ENCODE peak calls at places on chromosomes 2 and 18, in four cellular contexts. I, M, V and A are unnamed samples.

GRCh38 chr2:44136186-44136585 is 32.5 kb upstream of the PPM1B start:
- DNase-seq in I (no peak), M (no peak), V (no peak), A (peak; percentile 33)

GRCh38 chr2:162821176-162821575 is 17.4 kb downstream of the KCNH7 start:
- DNase-seq in I (no peak), M (peak; percentile 39), V (no peak), A (no peak)

GRCh38 chr2:209933499-209934458 is 68.7 kb upstream of the RPE start:
- DNase-seq in I (no peak), M (no peak), V (no peak), A (peak; percentile 21)

GRCh38 chr2:219552382-219553167 is 8.7 kb downstream of the TMEM198 start:
- DNase-seq in I (peak; percentile 91), M (no peak), V (peak; percentile 98), A (no peak)

GRCh38 chr2:73700111-73700510 is 37.0 kb downstream of the TPRKB start:
- DNase-seq in I (peak; percentile 52), M (no peak), V (no peak), A (no peak)

GRCh38 chr2:223815186-223815883 is 22.0 kb downstream of the AP1S3 start:
- DNase-seq in I (no peak), M (peak; percentile 98), V (no peak), A (peak; percentile 79)

GRCh38 chr2:63057249-63058148 is 6.9 kb downstream of the OTX1 start:
- DNase-seq in I (no peak), M (no peak), V (peak; percentile 72), A (no peak)

GRCh38 chr2:97673915-97674283 is 4.4 kb downstream of the C2orf92 start:
- DNase-seq in I (no peak), M (no peak), V (no peak), A (no peak)

GRCh38 chr2:201996006-201996405 is 37.6 kb upstream of the FZD7 start:
- DNase-seq in I (no peak), M (no peak), V (peak; percentile 86), A (no peak)

GRCh38 chr2:101699191-101699938 is 1.9 kb downstream of the MAP4K4 start:
- DNase-seq in I (no peak), M (no peak), V (no peak), A (no peak)

GRCh38 chr2:75100011-75100680 is 99.2 kb downstream of the TACR1 start:
- DNase-seq in I (no peak), M (peak; percentile 71), V (no peak), A (peak; percentile 68)

GRCh38 chr18:9422816-9423519 is 52.3 kb upstream of the RALBP1 start:
- DNase-seq in I (peak; percentile 52), M (no peak), V (no peak), A (no peak)

DNA sequence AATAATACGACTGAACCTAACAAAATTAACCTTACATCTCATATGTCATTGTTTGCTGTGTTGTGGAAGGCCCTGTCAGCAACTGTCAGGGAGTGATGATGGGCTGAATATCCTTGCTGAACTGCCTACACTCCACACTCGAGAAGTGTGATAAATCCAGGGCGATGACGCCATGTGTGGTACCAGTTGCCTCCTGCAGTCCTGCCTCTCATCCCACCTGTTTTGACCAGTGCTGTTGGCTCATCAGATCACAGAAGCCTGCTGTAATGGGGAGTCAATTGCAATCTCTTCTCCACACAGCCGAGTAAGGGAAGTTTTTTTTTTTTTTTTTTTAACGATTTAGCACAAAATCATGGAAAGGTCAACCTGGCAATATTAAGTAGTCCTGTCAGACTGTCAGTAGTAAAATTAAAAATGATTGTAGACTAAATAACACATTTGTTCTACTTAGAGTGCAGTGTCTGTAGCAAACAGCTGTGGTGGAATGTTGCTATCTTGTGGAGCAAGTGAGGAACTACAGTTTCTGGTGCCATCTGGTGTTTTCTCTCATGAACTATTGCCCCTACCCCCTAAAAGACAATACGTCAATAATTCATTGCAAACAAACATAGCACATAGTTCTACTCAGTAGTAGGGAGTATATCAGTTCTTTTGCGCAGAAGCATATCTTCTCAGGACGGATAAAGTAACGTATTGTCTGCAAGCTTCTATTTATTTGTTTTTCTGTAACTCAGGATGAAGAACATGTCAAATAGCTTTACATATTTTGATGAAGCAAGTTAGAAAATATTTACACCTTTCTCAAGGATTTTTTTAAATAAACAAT is 347.6 kb downstream of the CTNNA2 start:
- DNase-seq in I (no peak), M (no peak), V (no peak), A (no peak)
- TF ChIP-seq CTCF in I (no peak), M (peak; percentile 80), V (peak; percentile 91), A (no peak)

GRCh38 chr18:5060543-5060942 is 136.5 kb downstream of the AKAIN1 start:
- DNase-seq in I (no peak), M (no peak), V (no peak), A (no peak)

GRCh38 chr18:5064846-5065245 is 132.2 kb downstream of the AKAIN1 start:
- DNase-seq in I (no peak), M (no peak), V (no peak), A (no peak)

GRCh38 chr18:5061785-5062184 is 135.3 kb downstream of the AKAIN1 start:
- DNase-seq in I (no peak), M (no peak), V (no peak), A (no peak)

GRCh38 chr18:5068856-5069255 is 128.2 kb downstream of the AKAIN1 start:
- DNase-seq in I (no peak), M (no peak), V (no peak), A (no peak)

GRCh38 chr18:5066380-5066977 is 130.6 kb downstream of the AKAIN1 start:
- DNase-seq in I (peak; percentile 23), M (no peak), V (peak; percentile 84), A (no peak)
- TF ChIP-seq CTCF in I (peak; percentile 37), M (peak; percentile 34), V (peak; percentile 87), A (no peak)

GRCh38 chr2:81266106-81266505 is 961.6 kb upstream of the LRRTM1 start:
- DNase-seq in I (peak; percentile 15), M (no peak), V (peak; percentile 67), A (no peak)
- TF ChIP-seq CTCF in I (no peak), M (peak; percentile 72), V (peak; percentile 84), A (no peak)

GRCh38 chr2:71226965-71227560 is at the start of gene PAIP2B:
- DNase-seq in I (peak; percentile 99), M (peak; percentile 98), V (peak; percentile 100), A (peak; percentile 97)

GRCh38 chr2:71224935-71225334 is 2.0 kb downstream of the PAIP2B start:
- DNase-seq in I (no peak), M (no peak), V (no peak), A (no peak)

GRCh38 chr2:71224457-71224856 is 2.4 kb downstream of the PAIP2B start:
- DNase-seq in I (no peak), M (no peak), V (no peak), A (no peak)

GRCh38 chr2:71223767-71224333 is 3.1 kb downstream of the PAIP2B start:
- DNase-seq in I (peak; percentile 43), M (no peak), V (peak; percentile 90), A (no peak)

GRCh38 chr2:71226391-71226964 is 425 bp downstream of the PAIP2B start:
- DNase-seq in I (peak; percentile 60), M (no peak), V (peak; percentile 74), A (no peak)
- TF ChIP-seq CTCF in I (no peak), M (peak; percentile 5), V (peak; percentile 24), A (no peak)

GRCh38 chr18:77234504-77235365 is 14.9 kb upstream of the GALR1 start:
- DNase-seq in I (no peak), M (peak; percentile 21), V (no peak), A (no peak)

GRCh38 chr18:77230645-77231044 is 19.0 kb upstream of the GALR1 start:
- DNase-seq in I (no peak), M (no peak), V (no peak), A (no peak)
- TF ChIP-seq CTCF in I (no peak), M (no peak), V (no peak), A (no peak)

DNA sequence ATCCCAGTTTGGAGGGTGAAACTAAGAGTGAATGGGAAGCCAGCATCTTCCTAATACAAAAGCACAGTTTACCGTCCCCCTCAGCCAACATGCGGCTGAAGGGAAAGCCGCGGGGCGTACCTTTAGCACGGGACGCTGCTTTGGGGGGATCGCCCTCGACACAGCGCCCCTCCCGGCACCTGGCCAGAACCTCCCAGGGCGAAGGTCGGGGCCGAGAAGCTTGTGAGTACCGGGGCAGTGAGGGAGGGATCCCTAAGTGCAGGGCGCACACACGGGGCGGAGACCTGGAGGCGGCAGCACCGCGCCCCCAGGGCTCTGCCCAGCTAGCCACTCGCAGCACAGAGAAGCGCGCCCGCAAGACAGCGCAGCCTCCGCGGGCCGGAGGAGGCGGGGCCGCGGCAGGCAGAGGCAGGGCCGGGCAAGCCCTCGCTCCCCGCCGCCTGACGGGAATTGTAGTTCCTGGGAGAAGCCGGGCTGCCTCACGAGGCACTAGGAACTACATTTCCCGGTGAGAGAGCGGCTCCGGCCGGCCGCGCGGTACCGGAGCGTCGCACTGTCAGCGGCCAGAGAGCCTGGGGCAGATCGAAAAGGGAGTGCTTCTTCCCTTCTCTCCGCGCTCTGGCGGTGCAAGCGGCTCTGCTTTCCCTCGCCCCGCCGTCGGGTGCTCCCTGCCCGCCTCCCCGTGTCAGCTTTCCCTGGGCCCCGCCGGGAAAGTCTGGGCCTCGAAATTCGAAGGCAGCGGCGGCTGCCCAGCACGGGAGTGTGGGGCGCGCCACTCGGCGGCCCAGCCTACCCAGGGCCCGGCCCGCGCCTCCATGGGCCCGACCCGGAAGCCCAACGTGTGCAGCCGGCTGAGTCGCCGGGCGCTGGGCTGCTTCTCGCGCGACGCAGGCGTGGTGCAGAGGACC is at the start of the genes DCAF17 and METTL8:
- DNase-seq in I (peak; percentile 96), M (peak; percentile 85), V (peak; percentile 99), A (peak; percentile 68)
- TF ChIP-seq CTCF in I (peak; percentile 35), M (no peak), V (peak; percentile 79), A (peak; percentile 33)

GRCh38 chr18:10518595-10519273 is 7.1 kb upstream of the NAPG start:
- DNase-seq in I (peak; percentile 33), M (no peak), V (no peak), A (no peak)
- TF ChIP-seq CTCF in I (no peak), M (peak; percentile 30), V (peak; percentile 42), A (peak; percentile 43)